ENCODE peak calls at places on chromosomes 12 and 14, in eight cellular contexts. R is H1, Z is heart left ventricle, M is esophagus squamous epithelium, H is A549, N is vagina, X is IMR-90, Q is stomach. T is an unnamed sample.

GRCh38 chr12:123064356-123064755 is 83.9 kb downstream of the ARL6IP4 start:
- DNase-seq in R (no peak), Z (peak), H (no peak), Q (no peak), X (no peak), M (no peak), N (no peak), T (no peak)

GRCh38 chr14:105049753-105050550 is 15.3 kb downstream of the GPR132 start:
- DNase-seq in Q (no peak), X (no peak), Z (no peak), R (no peak), M (no peak), N (no peak), H (no peak), T (no peak)

GRCh38 chr12:60345442-60345841 is 749.6 kb downstream of the SLC16A7 start:
- DNase-seq in Q (no peak), R (no peak), X (no peak), Z (no peak), N (no peak), M (no peak), H (no peak), T (no peak)

GRCh38 chr14:76106188-76106587 is 45.5 kb upstream of the GPATCH2L start:
- DNase-seq in X (no peak), M (no peak), R (no peak), Z (no peak), Q (no peak), N (no peak), H (no peak), T (no peak)

GRCh38 chr14:95495538-95496025 is 20.9 kb downstream of the SYNE3 start:
- DNase-seq in X (no peak), M (no peak), R (no peak), Q (no peak), H (no peak), Z (no peak), N (no peak), T (peak)

GRCh38 chr12:65817866-65818265 is 6.4 kb upstream of the HMGA2 start:
- DNase-seq in R (no peak), X (no peak), M (no peak), N (no peak), H (no peak), Q (no peak), Z (no peak), T (no peak)

GRCh38 chr12:1796515-1797010 is 23.8 kb upstream of the LRTM2 start:
- DNase-seq in R (no peak), Z (peak), M (no peak), N (no peak), X (no peak), H (no peak), Q (peak), T (peak)

GRCh38 chr14:68789798-68790655 is 2.8 kb downstream of the ZFP36L1 start:
- DNase-seq in M (no peak), N (peak), X (no peak), H (no peak), R (no peak), Q (peak), Z (no peak), T (peak)

GRCh38 chr14:86990396-86990795 is 1002.6 kb downstream of the GALC start:
- DNase-seq in N (no peak), R (no peak), M (no peak), X (no peak), H (no peak), Z (no peak), Q (no peak), T (no peak)

GRCh38 chr12:89949457-89950195 is 241.0 kb upstream of the ATP2B1 start:
- DNase-seq in M (no peak), H (peak), Z (no peak), R (no peak), N (no peak), Q (no peak), X (peak), T (no peak)

GRCh38 chr12:57006809-57007475 is 596 bp upstream of the ZBTB39 start:
- DNase-seq in Z (no peak), N (no peak), M (no peak), H (no peak), Q (no peak), X (no peak), R (no peak), T (no peak)

GRCh38 chr12:109029411-109029810 is 8.5 kb upstream of the SVOP start:
- DNase-seq in H (no peak), M (no peak), Z (no peak), X (no peak), R (no peak), N (peak), Q (no peak), T (no peak)

GRCh38 chr12:46303039-46303666 is 34.3 kb upstream of the SLC38A1 start:
- DNase-seq in R (no peak), H (no peak), X (peak), N (no peak), Q (peak), M (no peak), Z (no peak), T (peak)

GRCh38 chr14:53509845-53510244 is 356.7 kb upstream of the DDHD1 start:
- DNase-seq in H (no peak), M (no peak), X (peak), Z (no peak), Q (no peak), R (no peak), N (peak), T (no peak)

GRCh38 chr12:106900554-106900953 is 55.2 kb upstream of the TMEM263 start:
- DNase-seq in H (no peak), X (no peak), M (no peak), Q (no peak), R (no peak), N (no peak), Z (no peak), T (no peak)

GRCh38 chr12:28869197-28869596 is 279.9 kb upstream of the FAR2 start:
- DNase-seq in N (no peak), H (no peak), M (no peak), R (no peak), X (peak), Q (no peak), Z (no peak), T (no peak)

GRCh38 chr14:102279688-102280348 is 25.1 kb downstream of the MOK start:
- DNase-seq in H (peak), Z (no peak), X (peak), M (no peak), Q (no peak), N (no peak), R (no peak), T (peak)

GRCh38 chr12:105581420-105581819 is 250.9 kb downstream of the C12orf75 start:
- DNase-seq in Q (no peak), N (no peak), R (no peak), Z (no peak), H (no peak), M (no peak), X (no peak), T (no peak)

GRCh38 chr12:53948650-53949593 is 5.8 kb upstream of the HOXC12 start:
- DNase-seq in Q (no peak), M (no peak), R (no peak), H (no peak), Z (no peak), X (no peak), N (no peak), T (no peak)

GRCh38 chr12:126030573-126030972 is 965.3 kb downstream of the AACS start:
- DNase-seq in H (no peak), X (no peak), N (no peak), Z (no peak), Q (no peak), R (no peak), M (no peak), T (no peak)

GRCh38 chr12:45671254-45671653 is 58.3 kb upstream of the ARID2 start:
- DNase-seq in Z (no peak), R (no peak), N (no peak), X (peak), Q (no peak), H (no peak), M (no peak), T (no peak)

GRCh38 chr12:76628745-76629144 is 69.2 kb upstream of the OSBPL8 start:
- DNase-seq in R (no peak), X (no peak), H (no peak), Z (no peak), Q (no peak), N (no peak), M (no peak), T (no peak)

GRCh38 chr14:94036328-94037167 is 10.4 kb downstream of the OTUB2 start:
- DNase-seq in N (no peak), H (peak), R (peak), Z (peak), M (no peak), X (peak), Q (peak), T (peak)

GRCh38 chr14:61663312-61663974 is 31.9 kb upstream of the HIF1A start:
- DNase-seq in N (no peak), M (no peak), Z (no peak), R (no peak), X (no peak), H (no peak), Q (no peak), T (no peak)

GRCh38 chr12:68402422-68402821 is 70.3 kb upstream of the MDM1 start:
- DNase-seq in M (no peak), N (no peak), X (no peak), Z (no peak), R (no peak), Q (no peak), H (no peak), T (no peak)

GRCh38 chr12:111404362-111405148 is 1.2 kb upstream of the SH2B3 start:
- DNase-seq in Z (no peak), R (no peak), M (no peak), Q (no peak), H (no peak), X (no peak), N (no peak), T (peak)

GRCh38 chr12:74449872-74450271 is 87.8 kb upstream of the ATXN7L3B start:
- DNase-seq in X (peak), Q (no peak), H (no peak), M (no peak), Z (no peak), R (no peak), N (no peak), T (no peak)

GRCh38 chr12:124359671-124360581 is 65.0 kb downstream of the RFLNA start:
- DNase-seq in Z (peak), H (no peak), N (peak), R (no peak), X (no peak), M (no peak), Q (peak), T (peak)

GRCh38 chr12:5546616-5547015 is 114.7 kb downstream of the NTF3 start:
- DNase-seq in R (no peak), M (no peak), N (no peak), H (no peak), Q (no peak), X (peak), Z (no peak), T (no peak)

GRCh38 chr12:4685317-4685716 is 34.9 kb upstream of the GALNT8 start:
- DNase-seq in Q (no peak), H (no peak), N (no peak), X (no peak), R (no peak), Z (no peak), M (no peak), T (no peak)

GRCh38 chr12:62472472-62472871 is 5.8 kb downstream of the MON2 start:
- DNase-seq in H (no peak), N (no peak), M (no peak), X (no peak), Q (no peak), R (no peak), Z (no peak), T (no peak)

GRCh38 chr14:99552572-99553216 is 51.3 kb downstream of the CCDC85C start:
- DNase-seq in N (no peak), X (no peak), Q (peak), M (no peak), H (no peak), Z (no peak), R (no peak), T (peak)

GRCh38 chr14:65551019-65551643 is 138.6 kb downstream of the FUT8 start:
- DNase-seq in Q (no peak), H (no peak), Z (no peak), X (no peak), N (no peak), R (no peak), M (no peak), T (no peak)

GRCh38 chr12:131082795-131083194 is 129.1 kb downstream of the ADGRD1 start:
- DNase-seq in N (no peak), Q (no peak), M (no peak), X (no peak), H (no peak), R (no peak), Z (no peak), T (no peak)

DNA sequence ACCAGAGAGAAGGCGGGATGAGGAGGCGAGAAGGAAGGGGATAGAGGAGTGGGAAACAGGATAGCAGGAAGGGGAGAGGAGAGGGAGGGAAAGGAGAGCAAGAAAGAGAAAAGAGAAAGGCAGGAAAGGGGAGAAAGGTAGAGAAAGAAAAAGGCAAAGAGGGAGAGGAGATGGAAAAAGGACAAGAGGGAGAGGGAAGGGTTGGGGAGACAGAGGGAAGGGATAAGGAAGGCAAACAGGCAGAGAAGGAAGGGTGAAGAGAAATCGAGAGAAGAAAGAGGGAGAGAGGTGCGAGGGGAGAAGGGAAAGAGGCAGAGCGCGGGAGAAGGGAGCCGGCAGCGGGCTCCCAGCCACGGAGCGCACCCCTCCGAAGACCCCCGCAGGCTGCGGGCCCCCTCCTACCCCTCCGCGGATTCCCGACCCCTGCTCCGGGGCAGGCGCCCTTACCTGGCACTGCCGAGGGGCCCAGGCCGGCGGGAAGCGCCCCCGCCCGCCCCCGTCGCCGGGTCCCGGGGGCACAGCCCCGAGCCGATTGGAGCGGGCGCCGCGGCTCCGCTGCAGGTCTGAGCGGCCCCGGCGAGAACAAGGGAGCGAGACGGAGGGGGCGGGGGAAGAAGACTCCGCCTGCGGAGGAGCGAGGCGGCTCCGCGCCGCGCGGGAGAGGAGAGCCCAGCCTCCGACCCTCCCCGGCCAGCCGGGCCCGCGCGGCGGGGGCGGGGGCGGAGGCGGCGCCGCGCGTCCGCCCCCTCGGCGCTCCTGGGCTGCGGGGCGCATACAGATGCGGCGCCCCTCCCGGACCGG is at the start of gene CDH24:
- DNase-seq in M (no peak), Q (peak), X (peak), H (peak), Z (peak), R (no peak), N (no peak), T (peak)
- TF ChIP-seq POLR2A in M (no peak), Q (no peak), X (peak), H (peak), Z (no peak), R (no peak), N (peak), T (no peak)

GRCh38 chr14:20472566-20473206 is 3.5 kb downstream of the PNP start:
- DNase-seq in Q (no peak), Z (no peak), M (no peak), X (no peak), R (no peak), H (no peak), N (no peak), T (no peak)
- TF ChIP-seq POLR2A in Q (no peak), Z (no peak), M (no peak), X (no peak), R (no peak), H (no peak), N (no peak), T (no peak)

DNA sequence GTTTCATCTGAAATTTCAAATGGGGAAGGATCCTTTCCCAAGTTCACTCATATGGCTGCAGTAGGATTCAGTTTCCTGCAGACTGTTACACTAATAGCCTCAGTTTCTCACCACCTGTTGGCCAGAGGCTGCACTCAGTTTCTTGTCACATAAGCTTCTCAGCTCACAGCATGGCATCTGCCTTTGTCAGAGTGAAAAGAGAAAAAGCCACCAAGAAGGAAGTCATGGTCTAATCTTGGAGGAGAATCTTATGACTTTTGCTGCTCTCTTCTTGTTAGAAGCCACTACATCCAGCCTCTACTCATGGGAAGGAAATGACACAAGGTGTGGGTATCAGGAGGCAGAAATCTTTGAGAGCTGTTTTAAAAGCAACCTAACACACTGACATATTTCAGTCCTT is 39.4 kb upstream of the BTG1 start:
- DNase-seq in Z (no peak), Q (no peak), R (no peak), N (no peak), X (no peak), H (no peak), M (no peak), T (no peak)
- TF ChIP-seq POLR2A in Z (no peak), Q (no peak), R (no peak), N (no peak), X (no peak), H (no peak), M (no peak), T (no peak)

DNA sequence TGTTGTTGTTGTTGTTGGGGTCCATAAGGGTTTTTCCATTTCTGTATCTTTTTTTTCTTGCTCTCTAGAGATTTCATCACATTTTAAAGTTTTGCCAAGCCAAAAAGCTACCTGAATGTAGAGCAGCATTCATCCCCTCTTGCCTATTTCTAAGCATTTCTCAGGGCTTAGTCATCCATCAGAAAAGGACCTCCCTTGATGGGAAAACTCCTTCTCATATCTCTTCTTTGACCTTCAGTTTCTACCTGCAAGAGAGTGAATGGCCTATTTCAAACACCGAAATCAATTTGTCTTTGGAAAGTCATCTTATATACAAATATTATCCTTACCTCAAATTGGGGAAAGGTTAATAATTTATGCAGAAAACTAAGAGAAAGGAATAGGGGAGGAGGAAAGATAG is 4.5 kb downstream of the MYBPC1 start:
- DNase-seq in H (no peak), M (no peak), X (no peak), Q (no peak), N (no peak), R (no peak), Z (no peak), T (no peak)
- TF ChIP-seq POLR2A in H (no peak), M (no peak), X (no peak), Q (no peak), N (no peak), R (no peak), Z (no peak), T (no peak)

GRCh38 chr12:21650997-21651396 is 6.6 kb downstream of the LDHB start:
- DNase-seq in X (no peak), Q (no peak), Z (no peak), M (no peak), R (no peak), N (no peak), H (no peak), T (no peak)
- TF ChIP-seq POLR2A in X (no peak), Q (no peak), Z (no peak), M (no peak), R (no peak), N (no peak), H (no peak), T (no peak)

GRCh38 chr14:45133683-45134050 is 614 bp downstream of the FKBP3 start:
- DNase-seq in H (no peak), M (no peak), Z (no peak), Q (no peak), N (no peak), R (no peak), X (no peak), T (no peak)

GRCh38 chr14:45135659-45136314 is at the start of gene FANCM:
- DNase-seq in N (peak), Q (peak), H (peak), Z (peak), M (peak), X (peak), R (peak), T (peak)

GRCh38 chr14:45135181-45135580 is 549 bp upstream of the FANCM start:
- DNase-seq in R (no peak), Z (no peak), N (no peak), H (no peak), Q (no peak), X (peak), M (no peak), T (no peak)

GRCh38 chr14:45128963-45129629 is 5.2 kb downstream of the FKBP3 start:
- DNase-seq in N (no peak), X (no peak), H (no peak), R (no peak), M (no peak), Z (no peak), Q (no peak), T (no peak)

GRCh38 chr14:45134051-45134958 is at the start of gene FKBP3:
- DNase-seq in X (peak), M (peak), Q (peak), R (peak), H (peak), Z (peak), N (peak), T (peak)
- TF ChIP-seq POLR2A in X (peak), M (peak), Q (peak), R (peak), H (peak), Z (no peak), N (peak), T (peak)

GRCh38 chr14:63745272-63745671 is 17.4 kb upstream of the SGPP1 start:
- DNase-seq in X (no peak), R (no peak), H (no peak), M (no peak), Q (no peak), N (no peak), Z (no peak), T (no peak)

GRCh38 chr14:63747836-63748235 is 20.0 kb upstream of the SGPP1 start:
- DNase-seq in X (no peak), N (no peak), H (no peak), Z (no peak), R (no peak), Q (no peak), M (no peak), T (no peak)

GRCh38 chr14:63745858-63746425 is 18.1 kb upstream of the SGPP1 start:
- DNase-seq in R (no peak), H (no peak), N (no peak), Z (no peak), X (no peak), M (no peak), Q (no peak), T (no peak)
- TF ChIP-seq POLR2A in R (no peak), H (no peak), N (no peak), Z (no peak), X (no peak), M (no peak), Q (no peak), T (no peak)

GRCh38 chr12:120959111-120959878 is 19.0 kb upstream of the HNF1A start:
- DNase-seq in R (no peak), N (no peak), M (no peak), H (no peak), Z (no peak), X (no peak), Q (no peak), T (no peak)
- TF ChIP-seq POLR2A in R (no peak), N (no peak), M (no peak), H (no peak), Z (no peak), X (no peak), Q (no peak), T (no peak)